ENCODE peak calls at places on chromosomes 5 and 9, in five cellular contexts. N is AG09319; J is mucosa of descending colon; T is stimulated activated CD8-positive, alpha-beta memory T cell treated with anti-CD3 and anti-CD28 coated beads, Interleukin-4, amount 100 ng/mL, for 24 hours; M is cardiac fibroblast. O is an unnamed sample.

GRCh38 chr9:112094948-112095779 is 79.9 kb downstream of the SUSD1 start:
- DNase-seq in N (no peak), J (no peak), T (no peak), M (peak), O (no peak)

GRCh38 chr5:100479079-100479688 is 56.0 kb upstream of the FAM174A start:
- DNase-seq in J (no peak), T (no peak), M (peak), N (no peak), O (no peak)

GRCh38 chr9:111356567-111357244 is 26.7 kb upstream of the OR2K2 start:
- DNase-seq in M (peak), T (no peak), N (peak), J (no peak), O (no peak)

GRCh38 chr9:126088336-126088735 is 238.3 kb upstream of the MVB12B start:
- DNase-seq in M (no peak), N (no peak), J (no peak), T (no peak), O (no peak)

GRCh38 chr9:128078504-128079434 is 10.7 kb downstream of the SLC25A25 start:
- DNase-seq in J (peak), M (no peak), T (no peak), N (no peak), O (no peak)

GRCh38 chr9:72576087-72576486 is 54.7 kb downstream of the TMC1 start:
- DNase-seq in M (no peak), T (no peak), N (no peak), J (no peak), O (no peak)

GRCh38 chr5:42377496-42377895 is 45.7 kb upstream of the GHR start:
- DNase-seq in J (no peak), M (peak), T (no peak), N (no peak), O (no peak)

GRCh38 chr5:103174147-103174546 is 54.0 kb downstream of the PPIP5K2 start:
- DNase-seq in N (no peak), T (no peak), J (no peak), M (no peak), O (no peak)

GRCh38 chr5:32138839-32139493 is 35.2 kb downstream of the GOLPH3 start:
- DNase-seq in J (no peak), M (peak), N (no peak), T (peak), O (no peak)

GRCh38 chr9:127783111-127783621 is 2.7 kb upstream of the CDK9 start:
- DNase-seq in N (no peak), J (peak), T (peak), M (no peak), O (peak)

GRCh38 chr9:3900673-3901318 is 375.0 kb upstream of the RFX3 start:
- DNase-seq in T (no peak), M (no peak), J (no peak), N (no peak), O (no peak)

GRCh38 chr9:14096182-14096922 is 217.6 kb downstream of the NFIB start:
- DNase-seq in T (no peak), M (peak), N (peak), J (no peak), O (no peak)

GRCh38 chr9:124372038-124372437 is 43.2 kb downstream of the PSMB7 start:
- DNase-seq in M (no peak), J (no peak), N (no peak), T (no peak), O (no peak)

GRCh38 chr9:91857291-91857781 is 92.7 kb downstream of the ROR2 start:
- DNase-seq in N (no peak), J (no peak), M (no peak), T (no peak), O (no peak)

GRCh38 chr9:20369391-20369790 is 252.9 kb downstream of the MLLT3 start:
- DNase-seq in N (no peak), T (no peak), J (no peak), M (no peak), O (no peak)

O was measured in CD4-positive, alpha-beta T cell.